ENCODE peak calls at places on chromosomes 1 and 21, in four cellular contexts. N, S, F and U are unnamed samples.

GRCh38 chr1:180310095-180310494 is 80.0 kb downstream of the LHX4 start:
- DNase-seq in N (no peak), S (peak; percentile 30), F (no peak), U (no peak)

GRCh38 chr1:164672610-164673009 is 113.6 kb downstream of the PBX1 start:
- DNase-seq in N (no peak), S (no peak), F (no peak), U (no peak)

GRCh38 chr1:22225858-22226584 is 83.1 kb upstream of the WNT4 start:
- DNase-seq in N (no peak), S (no peak), F (no peak), U (no peak)

GRCh38 chr1:84998642-84999280 is 1.8 kb upstream of the MCOLN2 start:
- DNase-seq in N (no peak), S (peak; percentile 26), F (no peak), U (no peak)

GRCh38 chr1:178461104-178461503 is 35.7 kb downstream of the CLEC20A start:
- DNase-seq in N (no peak), S (no peak), F (no peak), U (no peak)

GRCh38 chr1:178644308-178645120 is 80.5 kb upstream of the RALGPS2 start:
- DNase-seq in N (no peak), S (no peak), F (no peak), U (no peak)

GRCh38 chr1:63148825-63149645 is 173.3 kb upstream of the FOXD3 start:
- DNase-seq in N (no peak), S (peak; percentile 13), F (peak; percentile 23), U (peak; percentile 3)

GRCh38 chr1:89356658-89357400 is 7.0 kb upstream of the GBP6 start:
- DNase-seq in N (no peak), S (no peak), F (no peak), U (no peak)

GRCh38 chr1:234858722-234859121 is 248.7 kb upstream of the IRF2BP2 start:
- DNase-seq in N (no peak), S (no peak), F (no peak), U (no peak)

DNA sequence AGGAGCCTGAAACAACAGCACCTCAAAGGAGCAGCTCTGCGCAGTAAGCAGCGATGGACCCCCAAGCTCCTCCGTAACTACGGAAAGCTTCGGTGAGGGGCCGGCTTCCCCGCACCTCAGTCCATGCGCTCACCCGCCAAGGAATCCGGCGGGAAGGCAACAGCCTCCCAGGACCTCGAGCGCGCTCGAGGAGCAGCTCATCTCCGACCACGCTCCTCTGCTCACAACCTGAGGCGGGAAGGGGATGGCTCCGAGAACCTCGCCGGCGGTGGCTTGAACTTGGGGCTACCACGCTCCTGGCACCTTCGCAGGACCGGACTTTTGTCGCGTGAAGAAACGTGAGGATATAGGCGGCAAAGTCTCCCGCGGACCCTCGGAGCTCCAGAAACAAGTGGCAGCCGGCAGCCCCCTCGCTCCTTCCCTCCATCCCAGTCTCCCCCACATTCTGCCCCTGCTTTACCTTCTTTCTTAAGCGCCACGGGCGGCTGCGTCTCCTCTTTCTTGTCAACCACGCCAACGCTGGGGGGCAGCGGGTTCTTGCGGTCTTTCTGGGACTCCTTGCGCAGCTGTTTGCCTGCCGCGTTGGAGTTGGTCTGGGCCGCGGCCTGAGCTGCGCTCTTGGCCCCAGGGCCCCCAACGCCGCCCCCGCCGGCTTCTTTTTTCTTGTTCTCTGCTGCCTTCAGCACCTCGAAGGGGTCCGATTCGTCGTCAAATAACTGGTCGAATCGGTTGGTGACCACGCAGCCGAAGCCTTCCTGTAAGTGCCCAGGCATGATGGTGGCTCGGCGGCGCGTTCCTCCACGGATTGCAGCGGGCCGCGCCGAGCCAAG is 459 bp downstream of the SERBP1 start:
- DNase-seq in N (no peak), S (no peak), F (peak; percentile 22), U (no peak)
- TF ChIP-seq SPI1 in N (no peak), S (no peak), F (no peak), U (no peak)

DNA sequence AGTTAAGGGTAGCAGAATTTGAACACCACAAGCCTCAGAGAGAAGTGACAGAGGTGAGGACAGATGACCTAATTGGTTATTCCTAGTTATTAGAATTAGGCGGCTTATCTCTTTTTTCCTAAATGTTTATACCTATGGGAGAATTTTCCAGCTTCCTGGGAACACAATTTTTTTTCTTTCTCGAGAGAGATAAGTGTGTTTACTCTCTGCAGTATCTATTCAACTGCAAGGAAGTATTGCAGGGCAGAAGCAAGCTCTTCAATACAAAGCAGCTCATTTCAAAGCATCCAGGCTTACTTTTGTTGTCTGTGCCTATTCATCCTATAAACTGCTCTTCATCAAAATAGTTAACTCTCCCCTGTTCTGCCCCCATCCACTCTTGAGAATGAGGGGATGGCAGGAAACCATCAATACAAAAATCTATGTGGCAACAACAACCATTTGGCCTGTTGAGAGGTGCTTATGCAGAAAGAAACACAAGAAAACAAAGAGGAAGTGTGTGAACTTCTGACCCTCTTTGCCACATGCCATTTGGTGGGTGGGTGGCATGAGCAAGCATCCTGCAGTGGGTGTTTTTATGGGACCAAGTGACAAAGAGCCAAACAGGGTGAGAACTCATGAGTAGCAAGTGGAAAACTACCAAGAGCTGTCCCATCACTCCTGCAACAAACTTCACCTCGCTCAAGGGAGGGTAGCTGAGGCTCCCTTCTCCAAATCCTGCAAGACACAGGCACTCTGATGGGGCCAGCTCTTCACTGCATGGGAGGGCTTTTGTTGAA is 50.6 kb upstream of the MRPS6 start:
- DNase-seq in N (no peak), S (peak; percentile 85), F (no peak), U (no peak)
- TF ChIP-seq SPI1 in N (peak; percentile 93), S (peak; percentile 98), F (peak; percentile 91), U (peak; percentile 92)

DNA sequence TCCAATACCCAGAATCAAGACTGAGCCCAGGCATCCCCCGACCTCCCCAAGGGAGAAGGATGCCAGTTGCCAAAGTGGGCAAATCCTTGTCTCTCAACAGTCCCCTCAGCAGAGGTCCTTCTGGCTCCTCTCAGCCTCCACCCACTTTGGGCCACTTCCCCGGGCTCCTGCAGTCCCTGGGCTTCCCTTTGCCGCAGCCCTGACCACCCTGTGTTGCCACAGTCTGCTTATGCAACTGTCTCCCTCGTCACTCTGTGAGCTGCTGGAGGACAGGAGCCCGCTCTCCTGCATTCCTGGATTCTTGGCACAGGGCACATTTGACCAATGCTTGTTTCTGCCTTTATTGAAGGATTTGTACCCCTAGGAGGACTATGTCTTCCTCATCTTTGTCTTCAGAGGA is 2.9 kb upstream of the LRP8 start:
- DNase-seq in N (no peak), S (peak; percentile 72), F (peak; percentile 5), U (no peak)
- TF ChIP-seq SPI1 in N (no peak), S (no peak), F (no peak), U (no peak)

GRCh38 chr1:6057170-6057569 is 11.5 kb downstream of the KCNAB2 start:
- DNase-seq in N (no peak), S (no peak), F (no peak), U (no peak)

GRCh38 chr1:6056549-6056948 is 10.9 kb downstream of the KCNAB2 start:
- DNase-seq in N (no peak), S (no peak), F (no peak), U (no peak)

GRCh38 chr1:6052543-6053205 is 7.0 kb downstream of the KCNAB2 start:
- DNase-seq in N (no peak), S (peak; percentile 25), F (peak; percentile 79), U (no peak)

GRCh38 chr1:6053206-6053546 is 7.5 kb downstream of the KCNAB2 start:
- DNase-seq in N (no peak), S (no peak), F (no peak), U (no peak)

DNA sequence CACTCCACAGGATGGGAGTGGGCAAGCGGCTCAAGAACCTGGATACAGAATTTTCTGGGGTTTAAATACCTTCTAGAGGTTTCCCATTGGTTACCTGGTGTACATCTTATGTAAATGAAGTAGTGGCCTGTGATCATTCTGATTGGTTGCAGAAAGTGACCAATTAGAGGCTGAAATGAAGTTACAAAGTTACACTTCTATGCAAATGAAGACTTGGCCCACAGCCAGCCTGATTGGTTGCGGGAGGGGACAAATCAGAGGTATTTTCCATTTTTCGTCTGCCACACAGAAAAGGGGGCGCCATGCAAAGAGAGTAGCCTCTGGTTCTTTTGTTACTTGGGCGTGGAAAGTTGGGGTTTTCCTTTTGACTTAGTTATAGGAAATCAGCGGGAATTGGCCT is 8.9 kb downstream of the KCNAB2 start:
- DNase-seq in N (no peak), S (no peak), F (no peak), U (no peak)
- TF ChIP-seq SPI1 in N (no peak), S (no peak), F (no peak), U (no peak)

DNA sequence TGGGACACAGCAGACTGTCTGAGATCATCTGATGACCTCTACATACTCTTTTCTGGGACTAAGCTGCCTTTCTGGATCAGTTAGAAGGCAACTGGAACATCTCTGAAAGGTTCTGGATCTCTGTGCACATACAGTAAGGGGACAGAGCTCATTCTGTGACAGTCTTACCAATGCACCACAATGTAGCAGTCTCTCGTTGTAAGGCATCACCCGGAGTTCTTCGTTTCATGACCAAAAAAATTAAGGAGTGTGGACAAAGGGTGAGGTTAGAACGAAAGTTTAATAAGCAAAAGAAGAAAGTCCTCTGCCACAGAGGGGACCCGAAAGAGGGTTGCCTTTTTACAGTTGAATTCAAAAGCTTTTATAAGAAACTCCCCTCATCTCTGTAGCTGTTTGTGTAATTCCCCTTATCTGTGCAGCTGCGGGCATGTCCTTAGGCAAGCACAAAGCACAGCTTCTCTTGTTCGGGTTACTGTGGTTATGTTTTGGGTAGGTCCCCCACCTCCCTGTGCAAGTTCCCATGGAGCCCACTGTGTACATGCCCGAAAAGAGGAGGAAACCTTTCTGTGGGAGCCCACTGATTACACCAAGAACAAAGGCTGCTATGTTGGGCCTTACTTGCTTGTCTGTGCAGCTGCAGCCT is 53.2 kb upstream of the CACNA1E start:
- DNase-seq in N (peak; percentile 79), S (peak; percentile 14), F (no peak), U (no peak)
- TF ChIP-seq SPI1 in N (no peak), S (no peak), F (no peak), U (no peak)

GRCh38 chr1:9668080-9668479 is 16.5 kb downstream of the PIK3CD start:
- DNase-seq in N (no peak), S (no peak), F (no peak), U (no peak)

GRCh38 chr1:9665193-9665592 is 13.7 kb downstream of the PIK3CD start:
- DNase-seq in N (no peak), S (no peak), F (no peak), U (no peak)

GRCh38 chr1:9671377-9672140 is 20.0 kb downstream of the PIK3CD start:
- DNase-seq in N (no peak), S (no peak), F (no peak), U (no peak)

GRCh38 chr1:9672444-9672843 is 20.9 kb downstream of the PIK3CD start:
- DNase-seq in N (no peak), S (no peak), F (no peak), U (no peak)

DNA sequence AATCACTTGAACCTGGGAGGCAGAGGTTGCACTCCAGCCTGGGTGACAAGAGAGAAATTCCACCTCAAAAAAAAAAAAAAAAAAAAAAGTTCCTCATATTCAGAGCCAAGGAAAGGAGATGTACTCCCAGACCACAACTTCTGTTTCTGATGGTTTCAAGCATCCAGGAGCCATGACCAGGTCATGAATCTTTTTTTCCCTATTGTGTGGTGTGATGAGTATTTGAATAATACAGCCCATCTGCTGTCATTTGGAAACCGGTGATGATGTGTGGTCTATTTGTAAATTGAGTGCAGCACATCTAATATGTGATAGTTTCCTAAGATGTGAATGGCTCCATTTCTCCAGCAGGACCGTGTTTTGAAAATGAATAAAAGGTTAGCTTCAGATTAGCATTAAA is 18.6 kb downstream of the PIK3CD start:
- DNase-seq in N (no peak), S (no peak), F (no peak), U (no peak)
- TF ChIP-seq SPI1 in N (no peak), S (no peak), F (no peak), U (no peak)

GRCh38 chr1:34149501-34149900 is 15.5 kb downstream of the CSMD2 start:
- DNase-seq in N (no peak), S (no peak), F (no peak), U (no peak)
- TF ChIP-seq SPI1 in N (no peak), S (no peak), F (no peak), U (no peak)

GRCh38 chr1:228175316-228176023 is 9.9 kb downstream of the IBA57 start:
- DNase-seq in N (no peak), S (no peak), F (no peak), U (no peak)
- TF ChIP-seq SPI1 in N (no peak), S (no peak), F (no peak), U (no peak)

GRCh38 chr1:214420341-214420740 is 131.1 kb downstream of the PTPN14 start:
- DNase-seq in N (no peak), S (no peak), F (no peak), U (no peak)
- TF ChIP-seq SPI1 in N (no peak), S (no peak), F (no peak), U (no peak)